ENCODE peak calls at places on chromosomes 5 and 9, in six cellular contexts. R, Y, J, P, D and E are unnamed samples.

GRCh38 chr5:178118345-178118744 is 5.0 kb downstream of the N4BP3 start:
- DNase-seq in R (no peak), Y (no peak), D (no peak), J (no peak), P (no peak), E (peak; percentile 55)

GRCh38 chr5:145484195-145484594 is 350.9 kb downstream of the PRELID2 start:
- DNase-seq in R (no peak), D (no peak), Y (no peak), P (peak; percentile 45), J (no peak), E (no peak)

GRCh38 chr9:130542457-130543228 is 36.7 kb upstream of the FUBP3 start:
- DNase-seq in R (no peak), Y (no peak), J (no peak), P (no peak), D (no peak), E (no peak)

GRCh38 chr9:14089051-14089798 is 224.7 kb downstream of the NFIB start:
- DNase-seq in P (peak; percentile 46), J (no peak), R (no peak), Y (no peak), D (no peak), E (no peak)

GRCh38 chr5:95441631-95442030 is 50.5 kb downstream of the FAM81B start:
- DNase-seq in Y (no peak), D (no peak), J (no peak), R (no peak), P (no peak), E (no peak)

GRCh38 chr5:76742586-76742985 is 26.7 kb downstream of the F2R start:
- DNase-seq in D (no peak), J (no peak), P (peak; percentile 62), Y (no peak), R (no peak), E (no peak)

GRCh38 chr9:128049788-128050187 is 17.3 kb downstream of the NAIF1 start:
- DNase-seq in D (peak; percentile 30), P (no peak), J (no peak), Y (no peak), R (no peak), E (no peak)

GRCh38 chr9:17723656-17724055 is 144.8 kb downstream of the SH3GL2 start:
- DNase-seq in D (no peak), J (no peak), P (no peak), R (no peak), Y (no peak), E (no peak)

GRCh38 chr9:91682806-91683205 is 259.2 kb upstream of the NFIL3 start:
- DNase-seq in J (no peak), Y (no peak), R (no peak), D (peak; percentile 30), P (peak; percentile 30), E (no peak)

GRCh38 chr9:6869081-6869948 is 111.5 kb downstream of the KDM4C start:
- DNase-seq in D (no peak), J (no peak), P (peak; percentile 24), Y (no peak), R (no peak), E (no peak)

GRCh38 chr9:94269264-94269663 is 10.2 kb downstream of the ZNF169 start:
- DNase-seq in P (no peak), D (no peak), J (no peak), Y (no peak), R (no peak), E (no peak)
- H3K9me3 ChIP-seq in P (no peaks in the 10 kb centered on the region), D (no peaks in the 10 kb centered on the region), J (peaks cover 10% of the 10 kb centered on the region), Y (no peaks in the 10 kb centered on the region), R (no peaks in the 10 kb centered on the region), E (no peaks in the 10 kb centered on the region)

GRCh38 chr5:2742921-2743679 is 8.4 kb downstream of the IRX2 start:
- DNase-seq in R (no peak), P (no peak), J (no peak), D (peak; percentile 37), Y (no peak), E (no peak)
- H3K27me3 ChIP-seq in R (no peaks in the 10 kb centered on the region), P (peaks cover 82% of the 10 kb centered on the region), J (peaks cover 82% of the 10 kb centered on the region), D (peaks cover 59% of the 10 kb centered on the region), Y (peaks cover 65% of the 10 kb centered on the region), E (no peaks in the 10 kb centered on the region)

DNA sequence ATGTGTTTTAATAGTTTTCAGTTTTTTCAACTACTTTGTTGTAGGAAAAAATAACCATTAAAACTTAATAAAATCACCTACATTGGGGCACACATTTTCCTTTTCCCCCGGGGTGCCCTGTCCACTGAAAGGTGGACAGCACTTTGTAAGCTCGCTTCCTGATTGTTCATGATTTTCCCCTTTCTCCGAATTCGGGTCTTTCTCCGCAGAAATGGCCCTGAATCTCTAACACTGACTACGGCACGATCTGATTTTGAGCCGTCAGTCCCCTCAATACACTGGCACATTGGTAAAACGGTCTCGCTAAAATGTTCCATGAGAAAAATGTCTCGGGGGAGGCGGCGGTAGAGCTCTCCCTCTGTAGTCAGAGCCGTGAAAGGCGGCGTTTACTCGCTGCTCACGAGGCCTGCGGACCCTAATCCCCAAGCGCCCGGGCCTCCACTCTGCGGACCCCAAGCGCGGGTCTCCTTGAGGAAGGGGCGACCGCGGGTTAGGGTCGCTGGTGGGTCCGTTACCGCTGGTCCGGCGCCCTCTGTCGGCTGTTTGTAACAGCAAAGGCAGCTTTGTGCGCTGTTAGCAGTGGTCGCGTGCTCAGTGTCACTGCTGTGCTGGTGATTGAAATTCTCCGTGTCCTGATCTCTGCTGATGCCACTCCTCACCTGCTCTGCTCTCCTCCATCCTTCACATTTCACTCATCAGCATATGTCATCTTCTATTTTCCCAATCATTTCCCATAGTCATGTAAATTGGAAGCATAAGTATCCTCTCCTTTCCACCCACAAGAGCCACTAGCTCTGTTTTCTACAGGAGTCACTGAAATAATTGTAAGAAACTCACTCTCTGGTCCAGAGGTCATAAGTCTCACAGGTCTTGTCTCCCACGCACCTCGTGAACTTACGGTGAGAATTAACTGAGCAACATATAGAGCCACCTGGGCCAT is 10.8 kb upstream of the IFNA2 start:
- DNase-seq in J (peak; percentile 72), Y (no peak), D (peak; percentile 69), R (no peak), P (peak; percentile 31), E (peak; percentile 81)
- H3K4me3 ChIP-seq in J (peak overlapping the region; percentile 51), Y (no peak overlapping the region), D (peak overlapping the region; percentile 55), R (peak overlapping the region; percentile 51), P (peak overlapping the region; percentile 34), E (peak overlapping the region; percentile 37)

GRCh38 chr5:72115277-72115676 is 8.0 kb downstream of the MAP1B start:
- DNase-seq in Y (no peak), P (no peak), J (no peak), R (no peak), D (no peak), E (no peak)

GRCh38 chr5:72114629-72115028 is 7.4 kb downstream of the MAP1B start:
- DNase-seq in P (no peak), Y (no peak), R (no peak), J (no peak), D (no peak), E (no peak)

GRCh38 chr5:72121753-72122445 is 14.6 kb downstream of the MAP1B start:
- DNase-seq in J (no peak), Y (no peak), R (no peak), P (no peak), D (no peak), E (no peak)

GRCh38 chr5:72121052-72121451 is 13.8 kb downstream of the MAP1B start:
- DNase-seq in R (no peak), Y (no peak), D (no peak), J (no peak), P (no peak), E (no peak)

GRCh38 chr5:72117281-72117680 is 10.0 kb downstream of the MAP1B start:
- DNase-seq in D (no peak), J (no peak), P (no peak), Y (no peak), R (no peak), E (no peak)
- H3K9me3 ChIP-seq in D (no peaks in the 10 kb centered on the region), J (no peaks in the 10 kb centered on the region), P (no peaks in the 10 kb centered on the region), Y (no peaks in the 10 kb centered on the region), R (no peaks in the 10 kb centered on the region), E (no peaks in the 10 kb centered on the region)

DNA sequence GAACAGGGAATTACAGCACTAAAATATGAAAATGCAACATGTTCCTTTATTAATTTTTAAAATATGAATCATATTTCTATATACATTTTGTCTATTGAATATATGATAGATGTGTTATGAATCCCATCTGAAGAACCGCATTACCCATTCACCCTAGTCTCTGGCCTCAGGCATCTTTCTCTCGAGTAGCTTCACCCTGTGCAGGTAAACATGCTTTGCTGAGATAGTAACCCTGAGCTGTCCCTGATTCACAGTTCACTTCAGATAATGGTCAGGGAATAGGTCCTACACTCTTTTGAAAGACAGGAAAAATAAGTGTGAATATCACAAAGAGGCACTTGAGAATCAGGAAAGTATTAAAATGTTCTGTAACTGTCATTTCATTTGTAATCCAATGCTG is 766.8 kb downstream of the IRX1 start:
- DNase-seq in R (no peak), J (no peak), D (no peak), Y (no peak), P (no peak), E (no peak)
- H3K27me3 ChIP-seq in R (no peaks in the 10 kb centered on the region), J (no peaks in the 10 kb centered on the region), D (no peaks in the 10 kb centered on the region), Y (no peaks in the 10 kb centered on the region), P (no peaks in the 10 kb centered on the region), E (no peaks in the 10 kb centered on the region)

DNA sequence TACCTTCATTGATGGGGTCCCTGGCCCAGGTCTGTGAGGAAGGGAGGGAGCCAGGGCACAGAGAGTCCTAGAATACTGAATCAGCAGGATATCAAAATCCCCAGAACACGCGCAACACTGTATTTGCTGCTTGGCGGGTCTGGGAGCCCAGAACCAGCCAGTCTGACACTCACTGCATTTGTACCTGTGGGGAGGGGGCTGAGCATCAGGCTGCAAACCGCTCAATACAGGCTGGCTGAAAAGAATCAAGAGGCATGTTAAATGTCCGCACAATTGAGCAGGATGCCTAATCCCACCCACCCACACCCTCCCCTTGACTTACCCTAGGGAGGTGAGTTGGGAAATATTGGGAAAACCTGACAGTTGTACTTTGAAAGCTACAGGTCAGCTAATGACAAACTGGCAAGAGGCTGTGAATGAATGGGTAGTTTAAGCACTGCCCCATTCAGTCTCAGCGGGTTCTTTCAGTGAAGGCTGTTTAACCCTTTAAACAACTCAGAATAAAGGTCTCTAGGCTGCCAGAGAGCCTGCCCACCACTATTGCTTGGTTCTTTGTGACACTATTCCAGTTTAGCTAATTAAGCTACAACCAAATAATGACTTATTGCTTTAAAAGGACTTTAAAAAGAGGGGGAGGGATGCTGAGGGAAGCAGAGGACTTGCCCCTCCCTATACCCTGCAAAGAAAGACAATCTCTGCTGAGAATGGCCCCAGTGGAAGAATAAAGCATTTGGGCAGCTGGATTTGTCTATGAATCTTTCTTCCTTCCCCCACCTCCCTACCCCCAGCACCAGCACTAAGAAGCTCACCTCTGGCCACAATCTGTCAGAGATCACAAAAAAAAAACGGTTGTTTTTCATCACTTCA is 5.0 kb downstream of the SPRY4 start:
- DNase-seq in J (no peak), P (no peak), R (no peak), Y (no peak), D (no peak), E (no peak)
- H3K4me3 ChIP-seq in J (peak overlapping the region; percentile 76), P (no peak overlapping the region), R (peak overlapping the region; percentile 1), Y (no peak overlapping the region), D (no peak overlapping the region), E (no peak overlapping the region)

GRCh38 chr9:65437724-65438123 is 152.7 kb upstream of the FOXD4L5 start:
- DNase-seq in D (no peak), Y (no peak), P (no peak), J (no peak), R (no peak), E (no peak)

GRCh38 chr9:65430221-65430620 is 145.2 kb upstream of the FOXD4L5 start:
- DNase-seq in D (no peak), J (no peak), P (no peak), Y (no peak), R (no peak), E (no peak)

GRCh38 chr9:65435464-65435863 is 150.5 kb upstream of the FOXD4L5 start:
- DNase-seq in R (no peak), J (no peak), P (no peak), Y (no peak), D (no peak), E (no peak)

GRCh38 chr9:65432722-65433323 is 147.8 kb upstream of the FOXD4L5 start:
- DNase-seq in P (no peak), R (no peak), J (no peak), Y (no peak), D (no peak), E (no peak)

GRCh38 chr9:65432051-65432450 is 147.0 kb upstream of the FOXD4L5 start:
- DNase-seq in J (no peak), R (no peak), P (no peak), D (no peak), Y (no peak), E (no peak)
- H3K9me3 ChIP-seq in J (peaks cover 2% of the 10 kb centered on the region), R (no peaks in the 10 kb centered on the region), P (no peaks in the 10 kb centered on the region), D (no peaks in the 10 kb centered on the region), Y (no peaks in the 10 kb centered on the region), E (no peaks in the 10 kb centered on the region)